ENCODE peak calls at places on chromosome 7, in six cellular contexts. A, C, K, U, D and S are unnamed samples.

GRCh38 chr7:135771961-135772638 is 23.5 kb upstream of the FAM180A start:
- DNase-seq in A (peak), C (no peak), K (peak), U (peak), D (no peak), S (no peak)

GRCh38 chr7:8277394-8277982 is 15.5 kb upstream of the ICA1 start:
- DNase-seq in A (peak), C (no peak), K (no peak), U (no peak), D (no peak), S (no peak)

GRCh38 chr7:92584953-92585352 is 5.2 kb downstream of the FAM133B start:
- DNase-seq in A (peak), C (no peak), K (no peak), U (no peak), D (no peak), S (no peak)

GRCh38 chr7:14048889-14049288 is 59.4 kb upstream of the ETV1 start:
- DNase-seq in A (no peak), C (no peak), K (peak), U (no peak), D (no peak), S (no peak)

GRCh38 chr7:144835166-144835611 is 664 bp downstream of the TPK1 start:
- DNase-seq in A (peak), C (peak), K (peak), U (peak), D (no peak), S (no peak)

GRCh38 chr7:157010588-157011332 is at the start of gene MNX1:
- DNase-seq in A (peak), C (peak), K (no peak), U (no peak), D (no peak), S (peak)

GRCh38 chr7:142868881-142869415 is 14.1 kb downstream of the EPHB6 start:
- DNase-seq in A (no peak), C (peak), K (no peak), U (no peak), D (no peak), S (no peak)

GRCh38 chr7:47266799-47267198 is 315.1 kb downstream of the TNS3 start:
- DNase-seq in A (no peak), C (no peak), K (peak), U (peak), D (no peak), S (no peak)

GRCh38 chr7:24978837-24979469 is 1.0 kb downstream of the OSBPL3 start:
- DNase-seq in A (peak), C (peak), K (no peak), U (no peak), D (no peak), S (no peak)

GRCh38 chr7:15757041-15757995 is 70.8 kb upstream of the MEOX2 start:
- DNase-seq in A (no peak), C (no peak), K (peak), U (no peak), D (no peak), S (no peak)

GRCh38 chr7:5670173-5670933 is 111.1 kb downstream of the RNF216 start:
- DNase-seq in A (no peak), C (no peak), K (peak), U (peak), D (no peak), S (no peak)

GRCh38 chr7:13276977-13277376 is 589.5 kb downstream of the ARL4A start:
- DNase-seq in A (no peak), C (no peak), K (no peak), U (no peak), D (no peak), S (no peak)

GRCh38 chr7:51075681-51076580 is 240.7 kb downstream of the COBL start:
- DNase-seq in A (no peak), C (no peak), K (no peak), U (no peak), D (no peak), S (no peak)

GRCh38 chr7:82234457-82235049 is 209.0 kb downstream of the CACNA2D1 start:
- DNase-seq in A (peak), C (no peak), K (peak), U (peak), D (no peak), S (peak)

GRCh38 chr7:73668103-73668937 is 689 bp downstream of the VPS37D start:
- DNase-seq in A (no peak), C (no peak), K (no peak), U (no peak), D (no peak), S (no peak)

GRCh38 chr7:5766321-5766761 is 15.1 kb downstream of the RNF216 start:
- DNase-seq in A (no peak), C (no peak), K (peak), U (peak), D (no peak), S (no peak)

GRCh38 chr7:136527554-136527953 is 340.9 kb upstream of the CHRM2 start:
- DNase-seq in A (no peak), C (no peak), K (no peak), U (no peak), D (no peak), S (no peak)

GRCh38 chr7:50729962-50730361 is 52.7 kb downstream of the GRB10 start:
- DNase-seq in A (no peak), C (no peak), K (no peak), U (peak), D (no peak), S (no peak)

GRCh38 chr7:26705567-26705966 is 158.8 kb downstream of the SKAP2 start:
- DNase-seq in A (no peak), C (no peak), K (peak), U (peak), D (no peak), S (no peak)

GRCh38 chr7:107037866-107038598 is 6.5 kb upstream of the PRKAR2B start:
- DNase-seq in A (no peak), C (no peak), K (no peak), U (no peak), D (no peak), S (no peak)

GRCh38 chr7:28381466-28381865 is 30.9 kb upstream of the CREB5 start:
- DNase-seq in A (no peak), C (no peak), K (no peak), U (peak), D (no peak), S (no peak)

GRCh38 chr7:44882899-44883298 is 2.4 kb downstream of the PURB start:
- DNase-seq in A (no peak), C (no peak), K (no peak), U (peak), D (no peak), S (no peak)

GRCh38 chr7:41997151-41997550 is 239.9 kb downstream of the GLI3 start:
- DNase-seq in A (no peak), C (no peak), K (no peak), U (no peak), D (no peak), S (no peak)

GRCh38 chr7:92872701-92873100 is 36.3 kb upstream of the CDK6 start:
- DNase-seq in A (no peak), C (no peak), K (no peak), U (peak), D (no peak), S (no peak)

GRCh38 chr7:100102950-100103840 is 1.8 kb downstream of the AP4M1 start:
- DNase-seq in A (no peak), C (no peak), K (peak), U (peak), D (no peak), S (no peak)
- H2BK120ac ChIP-seq in A (no peak), C (no peak), K (peak), U (peak), D (no peak), S (peak)

GRCh38 chr7:46028246-46028645 is 107.2 kb upstream of the IGFBP3 start:
- DNase-seq in A (no peak), C (no peak), K (no peak), U (no peak), D (no peak), S (no peak)

GRCh38 chr7:46024263-46024916 is 103.3 kb upstream of the IGFBP3 start:
- DNase-seq in A (no peak), C (no peak), K (no peak), U (no peak), D (no peak), S (no peak)

GRCh38 chr7:46022397-46022796 is 101.3 kb upstream of the IGFBP3 start:
- DNase-seq in A (no peak), C (no peak), K (no peak), U (no peak), D (no peak), S (no peak)

GRCh38 chr7:46029111-46029704 is 108.1 kb upstream of the IGFBP3 start:
- DNase-seq in A (peak), C (no peak), K (no peak), U (no peak), D (no peak), S (no peak)

DNA sequence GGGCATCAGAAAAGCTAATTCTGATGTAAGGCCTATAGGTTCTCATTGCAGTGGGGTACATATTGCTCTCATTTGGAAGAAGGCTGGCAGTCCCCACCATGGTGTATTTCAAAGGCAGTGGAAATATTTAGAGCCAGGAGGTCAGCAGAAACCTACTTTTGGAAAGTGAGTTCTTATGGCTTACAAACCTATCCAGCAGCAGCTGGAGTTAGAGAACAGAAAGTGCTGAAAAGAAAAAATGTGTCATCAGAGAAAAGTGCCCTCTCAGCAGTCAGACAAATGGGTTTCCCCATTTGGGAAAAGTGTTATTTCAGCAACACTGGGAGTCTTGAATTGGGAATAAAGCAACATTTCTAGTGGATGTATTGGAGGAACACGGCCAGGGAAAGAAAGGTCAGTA is 105.7 kb upstream of the IGFBP3 start:
- DNase-seq in A (no peak), C (no peak), K (no peak), U (no peak), D (no peak), S (no peak)
- H2BK120ac ChIP-seq in A (no peak), C (no peak), K (no peak), U (no peak), D (no peak), S (no peak)

GRCh38 chr7:2138146-2138765 is 94.5 kb downstream of the MAD1L1 start:
- DNase-seq in A (no peak), C (no peak), K (no peak), U (no peak), D (no peak), S (no peak)

GRCh38 chr7:2131791-2132190 is 101.0 kb downstream of the MAD1L1 start:
- DNase-seq in A (no peak), C (no peak), K (no peak), U (no peak), D (no peak), S (no peak)

GRCh38 chr7:2132243-2132642 is 100.5 kb downstream of the MAD1L1 start:
- DNase-seq in A (no peak), C (no peak), K (no peak), U (no peak), D (no peak), S (no peak)

GRCh38 chr7:2131341-2131740 is 101.4 kb downstream of the MAD1L1 start:
- DNase-seq in A (no peak), C (no peak), K (no peak), U (no peak), D (no peak), S (no peak)

GRCh38 chr7:2134740-2135139 is 98.0 kb downstream of the MAD1L1 start:
- DNase-seq in A (no peak), C (no peak), K (no peak), U (no peak), D (no peak), S (no peak)
- H2BK120ac ChIP-seq in A (no peak), C (no peak), K (no peak), U (no peak), D (no peak), S (no peak)

DNA sequence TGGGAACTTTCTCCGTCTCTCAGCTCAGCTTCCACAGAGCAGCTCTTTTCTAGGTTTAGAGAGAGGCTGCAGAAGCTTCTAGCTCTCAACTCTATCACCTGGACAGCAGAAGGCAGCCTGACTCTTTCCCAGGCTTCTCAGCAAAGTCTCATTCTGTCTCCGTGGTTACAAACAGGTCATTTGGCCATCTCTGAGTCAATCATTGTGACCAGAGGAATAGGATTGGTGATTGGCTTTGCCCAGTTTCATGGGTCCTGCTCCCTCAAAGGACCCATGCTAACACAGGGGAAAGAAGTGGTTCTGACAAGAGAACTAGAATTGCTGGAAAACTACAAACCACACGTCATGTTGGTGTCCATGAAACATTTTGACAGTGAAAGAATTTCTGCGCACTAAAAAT is 43.6 kb downstream of the PRR15 start:
- DNase-seq in A (peak), C (no peak), K (peak), U (no peak), D (no peak), S (no peak)
- H2BK120ac ChIP-seq in A (no peak), C (no peak), K (peak), U (no peak), D (no peak), S (no peak)

GRCh38 chr7:117993377-117994003 is 120.2 kb upstream of the CTTNBP2 start:
- DNase-seq in A (peak), C (peak), K (peak), U (peak), D (peak), S (peak)

GRCh38 chr7:117997862-117998825 is 124.9 kb upstream of the CTTNBP2 start:
- DNase-seq in A (peak), C (no peak), K (peak), U (no peak), D (no peak), S (no peak)

GRCh38 chr7:118000480-118001202 is 127.4 kb upstream of the CTTNBP2 start:
- DNase-seq in A (no peak), C (no peak), K (no peak), U (no peak), D (no peak), S (no peak)

GRCh38 chr7:117992635-117993034 is 119.4 kb upstream of the CTTNBP2 start:
- DNase-seq in A (no peak), C (no peak), K (no peak), U (no peak), D (no peak), S (no peak)

DNA sequence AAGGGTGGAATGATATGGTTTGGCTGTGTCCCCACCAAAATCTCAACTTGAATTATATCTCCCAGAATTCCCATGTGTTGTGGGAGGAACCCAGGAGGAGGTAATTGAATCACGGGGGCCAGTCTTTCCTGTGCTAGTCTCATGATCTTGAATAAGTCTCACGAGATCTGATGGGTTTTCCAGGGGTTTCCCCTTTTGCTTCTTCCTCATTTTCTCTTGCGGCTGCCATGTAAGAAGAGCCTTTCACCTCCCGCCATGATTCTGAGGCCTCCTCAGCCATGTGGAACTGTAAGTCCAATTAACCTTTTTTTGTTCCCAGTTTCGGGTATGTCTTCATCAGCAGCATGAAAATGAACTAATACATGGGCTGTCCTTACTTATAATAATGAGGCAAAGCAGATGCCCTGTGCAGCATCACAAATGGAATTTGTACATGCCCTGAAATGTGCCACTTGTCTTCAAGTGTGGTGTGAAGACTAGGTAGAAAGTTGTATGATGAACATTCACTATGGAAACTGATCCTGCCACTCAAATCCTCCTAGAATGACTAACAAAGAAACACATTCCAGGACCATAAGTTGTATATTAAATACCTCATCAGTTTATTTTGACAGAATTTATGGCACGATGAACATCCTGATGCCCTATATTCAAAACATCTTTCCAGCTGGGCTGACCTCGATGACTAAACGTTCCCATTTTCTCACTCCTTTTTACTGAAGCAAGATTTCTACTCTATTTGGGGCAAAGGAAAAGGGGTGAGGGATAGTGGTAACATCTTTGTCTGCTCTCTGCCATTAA is 122.8 kb upstream of the CTTNBP2 start:
- DNase-seq in A (no peak), C (no peak), K (no peak), U (peak), D (no peak), S (no peak)
- H2BK120ac ChIP-seq in A (no peak), C (no peak), K (no peak), U (no peak), D (no peak), S (no peak)

GRCh38 chr7:520503-521161 is 986 bp upstream of the PDGFA start:
- DNase-seq in A (peak), C (peak), K (peak), U (no peak), D (no peak), S (no peak)

GRCh38 chr7:517848-518629 is 1.6 kb downstream of the PDGFA start:
- DNase-seq in A (peak), C (no peak), K (peak), U (peak), D (no peak), S (peak)

GRCh38 chr7:519429-519973 is at the start of gene PDGFA:
- DNase-seq in A (peak), C (no peak), K (peak), U (peak), D (no peak), S (no peak)

GRCh38 chr7:519974-520458 is 370 bp upstream of the PDGFA start:
- DNase-seq in A (peak), C (peak), K (peak), U (peak), D (no peak), S (no peak)

DNA sequence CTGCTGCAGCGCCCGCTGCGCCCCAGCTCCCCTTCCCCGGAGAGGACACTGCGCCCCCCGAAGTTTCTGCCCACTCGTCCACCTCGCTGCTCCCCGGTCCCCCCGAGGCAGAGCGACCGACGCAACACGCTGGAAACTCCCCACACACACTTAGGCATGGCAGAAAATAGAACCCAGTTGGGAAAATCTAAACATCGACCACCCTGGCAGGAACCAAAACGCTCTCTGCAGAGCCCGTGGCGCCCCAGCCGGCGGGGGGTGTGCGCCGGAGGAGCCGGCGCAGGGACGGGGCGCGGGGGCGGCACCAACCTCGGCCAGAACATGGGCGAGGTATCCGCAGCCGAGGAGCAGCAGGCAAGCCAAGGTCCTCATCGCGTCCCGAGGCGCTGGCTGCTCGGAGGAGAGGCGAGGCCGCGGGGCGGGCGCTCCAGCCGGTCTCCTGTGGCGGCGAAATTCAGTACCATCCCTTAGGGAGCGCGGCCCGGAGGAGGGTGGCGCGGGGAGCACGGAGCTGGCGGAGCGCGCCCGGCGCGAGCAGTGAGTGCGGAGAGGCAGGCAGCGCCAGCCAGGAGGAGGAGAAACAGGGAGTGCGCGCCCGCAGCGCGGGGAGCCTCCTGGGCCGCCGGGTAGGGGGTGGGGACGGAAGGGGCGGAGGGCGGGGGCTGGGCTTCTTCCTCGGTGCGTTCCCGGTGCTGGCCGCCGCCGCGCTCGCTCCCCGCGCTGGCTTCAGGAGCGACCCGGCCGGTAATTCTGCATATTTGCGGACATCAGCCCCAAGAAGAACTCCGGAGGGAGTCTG is 817 bp downstream of the PDGFA start:
- DNase-seq in A (peak), C (peak), K (peak), U (peak), D (no peak), S (no peak)
- H2BK120ac ChIP-seq in A (no peak), C (no peak), K (peak), U (no peak), D (no peak), S (peak)

GRCh38 chr7:139168480-139168879 is 59.0 kb upstream of the ZC3HAV1 start:
- DNase-seq in A (no peak), C (no peak), K (no peak), U (no peak), D (no peak), S (no peak)
- H2BK120ac ChIP-seq in A (no peak), C (no peak), K (no peak), U (no peak), D (no peak), S (no peak)

GRCh38 chr7:141185369-141185967 is 111.6 kb downstream of the TMEM178B start:
- DNase-seq in A (no peak), C (no peak), K (no peak), U (no peak), D (no peak), S (no peak)

GRCh38 chr7:141184532-141185190 is 110.8 kb downstream of the TMEM178B start:
- DNase-seq in A (no peak), C (no peak), K (no peak), U (no peak), D (no peak), S (no peak)

GRCh38 chr7:141178486-141179135 is 104.7 kb downstream of the TMEM178B start:
- DNase-seq in A (no peak), C (no peak), K (no peak), U (no peak), D (no peak), S (no peak)

DNA sequence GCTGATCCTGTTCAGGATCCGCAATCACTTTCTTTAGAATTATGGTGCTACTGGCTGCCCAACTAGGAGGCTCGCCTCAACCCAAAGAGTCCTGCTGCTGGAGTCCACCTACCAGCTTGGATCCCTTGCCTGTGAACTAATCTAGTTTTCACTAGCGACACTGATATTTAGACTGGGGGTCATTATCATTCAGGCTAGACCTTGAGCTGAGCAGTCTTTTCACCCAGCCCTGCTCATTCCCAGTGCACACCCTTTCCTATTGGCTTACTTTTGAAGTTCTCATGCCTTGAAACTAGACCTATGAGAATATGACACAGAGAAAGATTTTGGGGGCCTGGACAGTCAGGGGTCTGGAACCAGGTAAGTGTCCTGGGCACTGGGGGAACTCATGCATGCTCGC is 107.9 kb downstream of the TMEM178B start:
- DNase-seq in A (no peak), C (no peak), K (no peak), U (no peak), D (no peak), S (no peak)
- H2BK120ac ChIP-seq in A (no peak), C (no peak), K (no peak), U (no peak), D (no peak), S (no peak)